ENCODE peak calls at places on chromosomes 11 and 22, in six cellular contexts. I is left ventricle myocardium inferior, C is WTC11, O is prostate gland, V is thoracic aorta, B is A549. Q is an unnamed sample.

GRCh38 chr11:118437736-118438125 is 1.4 kb downstream of the KMT2A start:
- DNase-seq in B (no peak), V (no peak), C (peak), O (peak), I (peak), Q (peak)

GRCh38 chr22:44313385-44314006 is 745 bp upstream of the SHISAL1 start:
- DNase-seq in B (no peak), O (no peak), I (no peak), V (no peak), C (no peak), Q (no peak)

GRCh38 chr11:92455221-92455790 is 230.7 kb downstream of the FAT3 start:
- DNase-seq in V (no peak), I (no peak), C (no peak), O (no peak), B (no peak), Q (no peak)

GRCh38 chr22:26168199-26168915 is 905 bp upstream of the SEZ6L start:
- DNase-seq in I (no peak), O (no peak), B (no peak), V (no peak), C (no peak), Q (no peak)

GRCh38 chr11:45665206-45665932 is at the start of gene CHST1:
- DNase-seq in O (peak), I (peak), V (no peak), C (peak), B (no peak), Q (no peak)

GRCh38 chr11:69066122-69067112 is 17.7 kb downstream of the TPCN2 start:
- DNase-seq in B (no peak), I (no peak), O (no peak), C (no peak), V (no peak), Q (no peak)

GRCh38 chr11:61742391-61742790 is 10.0 kb upstream of the MYRF start:
- DNase-seq in O (no peak), B (no peak), I (no peak), V (no peak), C (no peak), Q (no peak)

GRCh38 chr11:69280994-69281393 is 13.0 kb upstream of the MYEOV start:
- DNase-seq in B (peak), V (no peak), O (no peak), I (no peak), C (no peak), Q (no peak)

GRCh38 chr22:20027966-20028854 is 7.3 kb downstream of the TANGO2 start:
- DNase-seq in B (no peak), V (no peak), O (no peak), I (no peak), C (no peak), Q (no peak)

GRCh38 chr11:69541501-69542313 is 60.2 kb downstream of the LINC01488 start:
- DNase-seq in B (peak), C (no peak), I (no peak), O (no peak), V (no peak), Q (no peak)

GRCh38 chr22:24706050-24706449 is 68.5 kb downstream of the PIWIL3 start:
- DNase-seq in O (no peak), C (peak), B (no peak), I (no peak), V (no peak), Q (no peak)

GRCh38 chr11:28535677-28536076 is 427.5 kb downstream of the METTL15 start:
- DNase-seq in C (no peak), O (no peak), V (no peak), I (no peak), B (no peak), Q (no peak)

GRCh38 chr11:67732045-67732787 is 57.8 kb upstream of the ALDH3B2 start:
- DNase-seq in I (no peak), C (peak), B (peak), O (no peak), V (no peak), Q (no peak)

GRCh38 chr11:117931971-117932370 is 2.8 kb upstream of the TMPRSS13 start:
- DNase-seq in C (no peak), B (no peak), O (no peak), I (no peak), V (no peak), Q (no peak)

GRCh38 chr11:83521647-83522596 is 235.8 kb upstream of the CCDC90B start:
- DNase-seq in V (no peak), I (no peak), C (peak), O (no peak), B (no peak), Q (no peak)

GRCh38 chr11:126440792-126441514 is 85.5 kb downstream of the ST3GAL4 start:
- DNase-seq in B (peak), C (peak), I (peak), O (peak), V (peak), Q (peak)

GRCh38 chr11:119905162-119905561 is 176.2 kb upstream of the NECTIN1 start:
- DNase-seq in O (no peak), B (no peak), V (no peak), C (no peak), I (no peak), Q (no peak)

GRCh38 chr11:70070736-70071135 is 7.4 kb upstream of the ANO1 start:
- DNase-seq in V (no peak), I (no peak), O (no peak), C (no peak), B (no peak), Q (no peak)

GRCh38 chr11:9774591-9775392 is 110.9 kb downstream of the SWAP70 start:
- DNase-seq in I (no peak), C (no peak), V (no peak), O (no peak), B (no peak), Q (no peak)

DNA sequence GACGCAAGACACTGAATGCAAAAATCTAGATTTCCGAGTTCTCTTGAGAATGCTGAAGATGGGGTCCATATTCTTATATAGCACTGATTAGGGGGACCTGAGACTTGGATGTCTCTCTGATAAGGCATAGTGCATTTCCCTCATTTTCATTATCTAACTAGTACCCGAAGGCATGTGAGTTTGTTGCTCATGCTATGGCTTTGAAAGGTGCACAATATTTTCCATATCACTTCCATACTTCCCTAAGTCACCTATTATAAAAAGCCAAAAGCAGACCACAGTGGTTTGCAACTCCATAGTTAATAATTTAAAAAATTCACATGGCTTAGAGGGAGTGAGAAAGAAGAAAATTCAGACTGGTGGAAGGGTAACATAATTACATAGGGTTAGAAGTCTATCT is 1.7 kb downstream of the BTBD10 start:
- DNase-seq in B (no peak), I (no peak), V (no peak), O (no peak), C (no peak), Q (no peak)
- TF ChIP-seq CTCF in B (no peak), I (no peak), V (no peak), O (no peak), C (no peak), Q (no peak)

DNA sequence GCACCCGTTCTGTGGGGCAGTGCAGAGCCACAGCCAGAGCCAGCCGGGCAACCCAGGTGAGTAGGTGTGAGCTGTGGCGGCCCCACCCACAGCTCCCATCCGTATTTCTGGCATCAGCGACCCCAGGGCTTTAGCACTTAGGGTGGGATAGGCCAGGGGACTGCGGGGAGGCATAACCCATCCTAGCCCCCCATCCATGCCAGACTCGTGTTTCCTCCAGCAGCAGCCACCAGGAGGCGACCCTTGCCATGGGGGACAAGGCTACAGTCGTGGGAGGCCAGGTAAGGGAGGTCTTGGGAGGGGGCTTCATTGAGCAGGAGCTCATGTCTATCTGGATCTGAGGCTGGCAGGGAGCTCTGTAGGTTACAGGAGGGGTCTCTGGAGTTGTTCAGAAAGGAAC is 873 bp downstream of the OTOG start:
- DNase-seq in V (no peak), B (no peak), O (no peak), I (no peak), C (peak), Q (no peak)
- TF ChIP-seq CTCF in V (no peak), B (no peak), O (no peak), I (no peak), C (no peak), Q (no peak)

GRCh38 chr22:17106785-17107546 is 14.2 kb downstream of the TMEM121B start:
- DNase-seq in I (no peak), B (no peak), C (no peak), V (no peak), O (no peak), Q (no peak)
- TF ChIP-seq CTCF in I (no peak), B (no peak), C (no peak), V (no peak), O (no peak), Q (no peak)

GRCh38 chr11:129021295-129021694 is 78.6 kb upstream of the TP53AIP1 start:
- DNase-seq in B (no peak), O (no peak), I (no peak), C (no peak), V (no peak), Q (no peak)

GRCh38 chr11:129013737-129014475 is 71.2 kb upstream of the TP53AIP1 start:
- DNase-seq in V (no peak), O (peak), B (no peak), C (no peak), I (no peak), Q (no peak)

GRCh38 chr11:129023968-129024676 is 81.5 kb upstream of the TP53AIP1 start:
- DNase-seq in I (no peak), C (peak), V (no peak), O (peak), B (no peak), Q (no peak)

DNA sequence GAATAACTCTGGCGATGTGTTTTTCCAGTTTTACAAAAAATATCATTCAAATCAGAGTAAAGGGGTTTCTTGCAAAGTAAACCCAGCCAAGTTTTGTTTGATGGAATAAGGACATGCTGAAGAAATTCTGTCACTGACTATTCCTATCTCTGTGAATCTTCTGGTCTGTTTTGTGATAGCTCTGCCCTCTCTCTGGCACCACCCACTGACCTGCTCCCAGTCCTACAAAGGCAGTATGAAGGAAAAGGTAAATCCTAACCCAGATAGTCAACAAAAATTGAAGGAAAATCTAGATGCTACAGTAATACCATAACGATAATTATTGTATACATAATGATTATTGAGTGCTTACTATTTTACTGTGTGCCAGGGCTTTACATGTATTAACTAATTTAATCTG is 76.3 kb upstream of the TP53AIP1 start:
- DNase-seq in V (no peak), B (no peak), I (no peak), O (no peak), C (no peak), Q (no peak)
- TF ChIP-seq CTCF in V (no peak), B (no peak), I (no peak), O (no peak), C (no peak), Q (no peak)

GRCh38 chr11:2382927-2383822 is 6.1 kb downstream of the CD81 start:
- DNase-seq in I (peak), V (no peak), O (no peak), B (no peak), C (no peak), Q (no peak)
- TF ChIP-seq CTCF in I (peak), V (no peak), O (peak), B (no peak), C (no peak), Q (no peak)

DNA sequence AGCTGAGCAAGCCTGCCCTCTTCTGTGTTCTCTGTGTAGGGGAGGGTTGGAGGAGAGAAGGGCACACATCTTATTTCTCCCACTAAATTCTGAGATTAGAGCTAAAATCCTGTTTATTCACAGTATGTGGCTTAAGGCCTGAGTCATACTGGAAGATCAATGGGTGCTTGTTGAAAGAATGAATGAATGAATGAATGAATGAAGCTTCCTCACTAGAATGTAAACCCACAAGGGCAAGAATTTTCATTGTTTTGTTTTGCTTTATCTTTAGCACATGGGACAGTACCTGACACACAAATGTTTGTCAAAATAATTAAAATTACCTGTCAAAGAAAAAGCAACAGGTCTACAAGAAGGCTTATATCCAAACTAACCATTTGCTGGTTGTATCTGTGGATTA is 50.6 kb upstream of the PAK1 start:
- DNase-seq in B (no peak), C (no peak), O (no peak), V (no peak), I (no peak), Q (no peak)
- TF ChIP-seq CTCF in B (no peak), C (no peak), O (no peak), V (no peak), I (no peak), Q (no peak)

GRCh38 chr11:66126808-66127555 is 56.9 kb downstream of the PACS1 start:
- DNase-seq in I (peak), C (no peak), O (peak), V (peak), B (no peak), Q (no peak)
- TF ChIP-seq CTCF in I (no peak), C (no peak), O (no peak), V (no peak), B (no peak), Q (no peak)

DNA sequence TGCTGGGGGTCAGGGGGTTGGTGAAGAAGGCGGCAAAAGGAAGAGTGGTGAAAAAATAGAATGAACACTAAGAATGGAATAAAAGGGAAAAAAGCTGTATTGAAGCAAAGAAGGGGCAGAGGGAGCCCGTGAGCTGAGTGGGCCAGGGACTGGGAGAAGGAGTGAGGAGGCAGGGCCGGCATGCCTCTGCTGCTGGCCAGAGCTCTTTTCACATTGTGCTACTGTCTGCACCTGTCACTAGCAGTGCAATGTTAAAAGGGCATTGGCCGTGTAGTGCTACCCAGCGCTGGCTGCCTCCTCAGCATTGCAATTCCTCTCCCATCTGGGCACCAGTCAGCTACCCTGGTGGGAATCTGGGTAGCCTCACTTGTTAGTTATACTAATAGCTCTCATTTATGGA is 8.7 kb downstream of the YPEL4 start:
- DNase-seq in O (no peak), V (no peak), I (no peak), B (no peak), C (peak), Q (peak)
- TF ChIP-seq CTCF in O (no peak), V (no peak), I (no peak), B (no peak), C (no peak), Q (no peak)

GRCh38 chr22:46798041-46798365 is 35.6 kb downstream of the TBC1D22A start:
- DNase-seq in B (no peak), V (no peak), O (no peak), C (no peak), I (no peak), Q (no peak)

GRCh38 chr22:46795845-46796565 is 33.6 kb downstream of the TBC1D22A start:
- DNase-seq in B (no peak), C (no peak), I (no peak), O (no peak), V (no peak), Q (no peak)

GRCh38 chr22:46796566-46797195 is 34.2 kb downstream of the TBC1D22A start:
- DNase-seq in O (no peak), V (no peak), C (no peak), B (no peak), I (no peak), Q (no peak)

GRCh38 chr22:46798366-46799057 is 36.1 kb downstream of the TBC1D22A start:
- DNase-seq in I (peak), V (no peak), C (peak), O (no peak), B (peak), Q (no peak)

DNA sequence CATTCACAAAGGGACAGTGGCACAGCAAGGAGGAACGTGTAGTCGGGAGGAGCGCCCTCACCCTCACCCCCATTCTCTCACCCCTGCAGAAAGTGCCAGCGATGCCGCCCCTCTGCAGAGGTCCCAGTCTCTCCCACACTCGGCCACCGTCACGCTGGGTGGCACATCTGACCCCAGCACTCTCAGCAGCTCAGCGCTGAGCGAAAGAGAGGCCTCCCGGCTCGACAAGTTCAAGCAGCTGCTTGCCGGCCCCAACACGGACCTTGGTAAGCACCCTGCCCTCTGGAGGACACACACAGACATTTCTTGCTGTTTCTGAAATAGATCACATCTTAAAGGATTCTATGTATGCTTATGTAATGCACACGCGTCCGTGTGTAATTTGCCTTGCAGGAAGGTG is 34.9 kb downstream of the TBC1D22A start:
- DNase-seq in V (no peak), I (no peak), C (no peak), B (no peak), O (no peak), Q (no peak)
- TF ChIP-seq CTCF in V (no peak), I (peak), C (no peak), B (peak), O (peak), Q (no peak)

DNA sequence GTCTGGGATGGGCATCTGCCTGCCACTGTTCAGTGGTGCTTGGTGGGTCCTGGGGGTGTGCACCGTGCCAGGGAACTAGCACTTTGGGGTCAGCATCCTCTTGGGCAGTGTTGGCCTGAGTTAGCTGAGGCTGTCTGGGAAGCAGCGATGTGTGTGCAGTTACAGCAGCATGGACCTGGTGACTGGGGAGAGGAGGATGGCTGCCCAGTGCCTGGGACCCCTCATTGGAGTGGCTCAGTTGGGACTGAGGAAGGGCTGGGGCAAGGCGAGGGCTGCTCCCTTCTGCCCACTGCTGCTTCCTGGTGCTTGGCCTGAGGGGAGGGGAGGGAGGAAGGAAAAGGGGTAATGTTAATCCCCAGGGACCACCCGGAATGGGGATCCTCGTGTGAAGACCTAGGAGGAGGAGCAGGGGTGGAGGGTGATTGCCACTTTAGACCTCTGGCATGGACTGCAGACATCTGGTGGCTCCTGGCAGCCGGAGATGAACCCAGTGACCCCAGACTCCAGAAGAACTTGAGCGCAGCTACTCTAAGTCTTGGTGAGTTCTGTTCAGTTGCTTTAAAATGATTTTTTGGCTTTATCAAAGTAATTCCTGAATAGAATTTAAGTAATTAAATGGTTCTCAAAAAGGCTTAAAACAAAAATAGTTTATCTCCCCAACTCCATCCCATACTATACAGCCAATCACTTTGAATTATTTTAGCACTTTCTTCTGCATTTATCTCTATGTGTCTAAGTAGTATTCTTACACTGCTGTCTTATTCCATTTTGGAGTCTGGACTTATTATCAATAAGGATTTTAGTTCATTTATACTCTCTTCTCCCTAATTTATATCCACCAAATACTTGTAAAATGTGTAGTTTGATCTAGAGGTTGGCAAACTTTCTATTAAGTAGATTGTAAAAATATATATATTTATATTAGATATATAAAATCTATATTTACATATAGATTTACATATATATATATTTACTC is 15.4 kb upstream of the TMEM191C start:
- DNase-seq in V (no peak), B (no peak), O (peak), I (no peak), C (no peak), Q (no peak)
- TF ChIP-seq CTCF in V (no peak), B (no peak), O (no peak), I (no peak), C (no peak), Q (no peak)